ENCODE peak calls at places on chromosomes 2 and 18, in five cellular contexts. F is endothelial cell of umbilical vein, D is GM12878, X is K562, O is HepG2. C is an unnamed sample.

GRCh38 chr2:191020742-191021381 is 6.9 kb upstream of the STAT1 start:
- DNase-seq in F (no peak), D (no peak), X (no peak), O (peak; percentile 71), C (peak; percentile 17)

GRCh38 chr2:139685590-139685989 is 905.4 kb upstream of the NXPH2 start:
- DNase-seq in F (no peak), D (no peak), X (no peak), O (no peak), C (no peak)

GRCh38 chr18:48490641-48491040 is 48.2 kb upstream of the CTIF start:
- DNase-seq in F (no peak), D (no peak), X (no peak), O (no peak), C (no peak)

GRCh38 chr2:54891901-54892300 is 158.3 kb downstream of the RTN4 start:
- DNase-seq in F (no peak), D (no peak), X (no peak), O (no peak), C (no peak)

GRCh38 chr2:127453392-127454171 is 35.4 kb downstream of the PROC start:
- DNase-seq in F (peak; percentile 5), D (no peak), X (peak; percentile 73), O (peak; percentile 85), C (peak; percentile 49)

GRCh38 chr2:39664898-39665591 is 672 bp upstream of the TMEM178A start:
- DNase-seq in F (no peak), D (no peak), X (no peak), O (no peak), C (no peak)

GRCh38 chr2:26579025-26579722 is 62.0 kb downstream of the CIB4 start:
- DNase-seq in F (no peak), D (no peak), X (no peak), O (no peak), C (no peak)

GRCh38 chr18:68660355-68661183 is 54.3 kb downstream of the TMX3 start:
- DNase-seq in F (peak; percentile 42), D (no peak), X (peak; percentile 8), O (peak; percentile 33), C (peak; percentile 33)

GRCh38 chr2:201806442-201806841 is at the start of gene CDK15:
- DNase-seq in F (no peak), D (no peak), X (no peak), O (no peak), C (no peak)

GRCh38 chr2:47535991-47536390 is 133.0 kb downstream of the MSH2 start:
- DNase-seq in F (peak; percentile 26), D (no peak), X (no peak), O (no peak), C (no peak)

GRCh38 chr2:139427164-139427563 is 647.0 kb upstream of the NXPH2 start:
- DNase-seq in F (no peak), D (no peak), X (no peak), O (no peak), C (no peak)

GRCh38 chr2:26687328-26687727 is 5.2 kb upstream of the KCNK3 start:
- DNase-seq in F (no peak), D (no peak), X (no peak), O (no peak), C (no peak)

GRCh38 chr2:44751754-44752479 is 189.6 kb upstream of the SIX3 start:
- DNase-seq in F (no peak), D (no peak), X (peak; percentile 11), O (no peak), C (no peak)

GRCh38 chr18:3466872-3467271 is 16.9 kb downstream of the TGIF1 start:
- DNase-seq in F (peak; percentile 76), D (no peak), X (no peak), O (no peak), C (no peak)

GRCh38 chr18:66632771-66633170 is 28.9 kb upstream of the CDH19 start:
- DNase-seq in F (peak; percentile 26), D (no peak), X (no peak), O (no peak), C (no peak)

GRCh38 chr18:48662021-48662661 is 123.3 kb downstream of the CTIF start:
- DNase-seq in F (no peak), D (no peak), X (no peak), O (peak; percentile 70), C (peak; percentile 21)

GRCh38 chr2:207113403-207113802 is 52.3 kb downstream of the KLF7 start:
- DNase-seq in F (no peak), D (no peak), X (no peak), O (no peak), C (no peak)

GRCh38 chr18:80218341-80219227 is 28.7 kb downstream of the PARD6G start:
- DNase-seq in F (no peak), D (no peak), X (no peak), O (no peak), C (no peak)

GRCh38 chr2:240466579-240467148 is 31.2 kb downstream of the GPC1 start:
- DNase-seq in F (no peak), D (no peak), X (no peak), O (no peak), C (no peak)

GRCh38 chr2:65877331-65877791 is 445.0 kb upstream of the SPRED2 start:
- DNase-seq in F (no peak), D (no peak), X (no peak), O (no peak), C (no peak)

GRCh38 chr2:14039134-14039533 is 593.4 kb upstream of the LRATD1 start:
- DNase-seq in F (no peak), D (no peak), X (no peak), O (no peak), C (no peak)

GRCh38 chr2:96325038-96325883 is at the start of gene ITPRIPL1:
- DNase-seq in F (peak; percentile 29), D (no peak), X (peak; percentile 57), O (peak; percentile 26), C (no peak)

GRCh38 chr2:176001281-176001902 is 675 bp downstream of the LNPK start:
- DNase-seq in F (peak; percentile 71), D (peak; percentile 27), X (peak; percentile 18), O (peak; percentile 73), C (peak; percentile 6)

GRCh38 chr2:218029366-218030360 is 26.9 kb upstream of the TNS1 start:
- DNase-seq in F (no peak), D (no peak), X (no peak), O (no peak), C (no peak)

GRCh38 chr2:120357768-120358167 is 11.8 kb downstream of the INHBB start:
- DNase-seq in F (no peak), D (no peak), X (no peak), O (no peak), C (no peak)

GRCh38 chr2:203732072-203732952 is 25.9 kb downstream of the CD28 start:
- DNase-seq in F (no peak), D (no peak), X (no peak), O (no peak), C (no peak)

GRCh38 chr2:44598731-44599529 is 237.2 kb downstream of the CAMKMT start:
- DNase-seq in F (no peak), D (no peak), X (no peak), O (no peak), C (no peak)

GRCh38 chr18:27717816-27718215 is 459.1 kb downstream of the CDH2 start:
- DNase-seq in F (no peak), D (no peak), X (no peak), O (no peak), C (no peak)

GRCh38 chr2:218202266-218202665 is 14.7 kb upstream of the ARPC2 start:
- DNase-seq in F (no peak), D (no peak), X (no peak), O (no peak), C (no peak)

GRCh38 chr2:136384541-136385303 is 266.8 kb upstream of the CXCR4 start:
- DNase-seq in F (peak; percentile 44), D (no peak), X (peak; percentile 17), O (peak; percentile 35), C (peak; percentile 9)

GRCh38 chr2:179239838-179240237 is 24.8 kb downstream of the SESTD1 start:
- DNase-seq in F (no peak), D (no peak), X (no peak), O (peak; percentile 53), C (no peak)

GRCh38 chr2:154455201-154455600 is 243.3 kb upstream of the KCNJ3 start:
- DNase-seq in F (no peak), D (no peak), X (no peak), O (no peak), C (no peak)

GRCh38 chr2:190167702-190168101 is 105.2 kb upstream of the MSTN start:
- DNase-seq in F (no peak), D (no peak), X (no peak), O (no peak), C (no peak)

DNA sequence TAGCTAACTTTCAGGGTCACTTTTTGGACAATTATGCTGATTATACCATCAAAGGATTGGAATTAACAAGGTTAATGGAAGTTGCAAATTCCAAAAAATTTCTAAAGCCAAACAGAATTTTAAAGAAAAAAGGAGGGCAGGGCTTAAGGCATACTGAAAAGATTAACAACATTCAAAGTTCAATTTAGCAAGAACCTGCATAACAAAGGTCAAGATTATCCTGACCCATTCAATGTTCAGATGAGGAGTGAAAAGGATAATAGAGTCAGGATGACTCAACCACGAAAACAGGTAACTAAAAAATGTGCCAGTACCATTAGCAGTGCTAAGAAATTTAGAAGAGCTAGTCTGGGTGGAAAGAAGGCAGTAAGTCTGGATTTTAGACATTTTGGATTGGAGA is 139.8 kb upstream of the HNMT start:
- DNase-seq in F (no peak), D (no peak), X (no peak), O (no peak), C (no peak)
- H3K9me3 ChIP-seq in F (no peaks in the 10 kb centered on the region), D (no peaks in the 10 kb centered on the region), X (no peaks in the 10 kb centered on the region), O (no peaks in the 10 kb centered on the region), C (no peaks in the 10 kb centered on the region)

DNA sequence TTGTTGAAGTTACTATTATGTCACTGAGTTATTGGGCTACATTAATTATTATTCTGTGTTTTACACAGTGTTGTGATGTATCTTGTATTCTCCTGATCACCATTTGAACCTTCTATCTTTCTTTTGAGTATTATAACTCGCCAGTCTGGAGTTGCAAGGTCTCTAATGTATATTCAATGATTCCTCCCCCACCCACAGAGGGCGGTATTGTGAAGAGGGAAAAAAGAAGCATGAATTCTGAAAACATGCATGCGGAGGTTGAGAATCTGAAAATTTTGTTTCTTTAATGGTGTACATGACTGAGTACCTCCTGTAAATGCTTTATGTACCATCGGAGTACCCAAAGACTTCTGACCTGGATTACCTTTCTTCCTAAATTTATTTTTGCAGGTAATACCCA is 266.6 kb downstream of the NR4A2 start:
- DNase-seq in F (no peak), D (no peak), X (no peak), O (peak; percentile 18), C (peak; percentile 0)
- TF ChIP-seq MAX in F (no peak), D (no peak), X (no peak), O (no peak), C (no peak)

DNA sequence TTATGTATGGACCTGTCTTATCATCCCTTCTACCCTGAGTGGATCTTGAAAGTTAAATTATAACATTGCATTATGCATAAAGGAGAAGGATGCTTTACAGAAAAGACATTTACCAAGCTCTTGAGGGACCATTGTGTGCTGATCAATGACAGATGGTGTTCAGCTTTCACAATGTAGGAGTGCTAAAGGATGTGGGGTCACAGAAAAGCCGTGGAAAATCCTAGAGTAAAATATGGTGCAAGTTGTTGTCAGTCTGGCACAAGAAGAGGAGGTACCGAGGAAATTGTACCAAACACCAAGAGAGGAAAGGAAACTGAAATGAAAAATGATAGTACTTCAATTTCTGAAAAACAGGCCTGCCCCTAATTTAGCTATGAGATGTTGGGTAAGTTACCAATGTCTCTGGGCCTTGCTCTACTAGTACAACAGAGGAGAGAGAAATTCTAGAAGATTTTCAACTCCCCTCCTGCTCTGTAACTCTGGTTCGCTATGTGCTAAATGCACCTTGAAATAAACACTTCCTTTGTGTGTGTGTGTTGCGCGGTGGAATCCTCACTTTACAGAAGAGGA is 78.8 kb upstream of the PELI1 start:
- DNase-seq in F (no peak), D (peak; percentile 34), X (no peak), O (no peak), C (no peak)
- TF ChIP-seq MYC in F (no peak), D (no peak), X (no peak), O (no peak), C (no peak)

GRCh38 chr2:220880623-220881022 is 691.5 kb downstream of the EPHA4 start:
- DNase-seq in F (no peak), D (no peak), X (no peak), O (no peak), C (no peak)
- H3K9me3 ChIP-seq in F (no peaks in the 10 kb centered on the region), D (no peaks in the 10 kb centered on the region), X (no peaks in the 10 kb centered on the region), O (peaks cover 57% of the 10 kb centered on the region), C (no peaks in the 10 kb centered on the region)

C was measured in A549.